ENCODE peak calls at places on chromosomes 3 and 15, in ten cellular contexts. Y is IMR-90; H is fibroblast of lung; T is iPS DF 6.9; Q is BJ; M is Calu3; J is hippocampal formation; P is body of pancreas; L is activated naive CD4-positive, alpha-beta T cell; Z is NCI-H524. X is an unnamed sample.

GRCh38 chr3:30544811-30545210 is 61.6 kb upstream of the TGFBR2 start:
- DNase-seq in Z (no peak), T (no peak), L (no peak), J (no peak), M (no peak), Q (peak), H (peak), Y (peak), P (peak), X (no peak)

GRCh38 chr3:123605789-123606234 is 21.0 kb upstream of the HACD2 start:
- DNase-seq in J (no peak), M (peak), H (peak), Y (no peak), L (no peak), Q (no peak), P (peak), Z (no peak), T (no peak), X (no peak)

GRCh38 chr15:57133127-57133968 is 214.9 kb downstream of the TCF12 start:
- DNase-seq in Q (no peak), Z (peak), Y (peak), H (peak), J (peak), P (peak), T (no peak), L (no peak), M (no peak), X (no peak)

GRCh38 chr15:85579957-85580694 is 199.7 kb downstream of the AKAP13 start:
- DNase-seq in M (peak), H (peak), Y (no peak), Q (no peak), L (no peak), P (peak), J (no peak), T (no peak), Z (no peak), X (peak)

GRCh38 chr15:70507772-70508351 is 255.5 kb downstream of the UACA start:
- DNase-seq in T (no peak), J (no peak), Q (no peak), M (peak), L (no peak), Y (peak), P (peak), Z (peak), H (peak), X (no peak)

GRCh38 chr15:67836134-67836455 is 3.8 kb downstream of the RNU6-1 start:
- DNase-seq in H (no peak), J (no peak), M (no peak), Y (no peak), L (no peak), Z (no peak), T (no peak), Q (no peak), P (no peak), X (no peak)

GRCh38 chr3:160369784-160370183 is 29.2 kb downstream of the IFT80 start:
- DNase-seq in L (no peak), T (no peak), P (no peak), Q (no peak), Y (no peak), M (no peak), J (no peak), H (peak), Z (no peak), X (no peak)

GRCh38 chr3:123552095-123552714 is 32.6 kb downstream of the HACD2 start:
- DNase-seq in H (no peak), P (no peak), Z (no peak), J (no peak), M (no peak), T (no peak), Y (peak), L (no peak), Q (no peak), X (no peak)

GRCh38 chr3:149459491-149460057 is 14.9 kb upstream of the TM4SF4 start:
- DNase-seq in L (no peak), Y (no peak), H (no peak), J (no peak), Z (no peak), M (no peak), Q (no peak), P (no peak), T (no peak), X (no peak)

GRCh38 chr15:75156306-75157215 is 45.1 kb upstream of the C15orf39 start:
- DNase-seq in P (peak), H (no peak), Y (no peak), J (no peak), T (no peak), Q (no peak), M (peak), L (no peak), Z (no peak), X (no peak)

GRCh38 chr3:149790265-149790664 is 2.1 kb downstream of the ANKUB1 start:
- DNase-seq in L (no peak), H (peak), T (no peak), Y (peak), Q (no peak), M (peak), Z (no peak), P (no peak), J (no peak), X (no peak)

GRCh38 chr3:49377483-49377882 is 19.3 kb upstream of the GPX1 start:
- DNase-seq in Z (no peak), Q (no peak), T (no peak), Y (peak), M (no peak), J (no peak), L (no peak), H (peak), P (no peak), X (no peak)

GRCh38 chr3:17136251-17136721 is 251.5 kb downstream of the PLCL2 start:
- DNase-seq in L (no peak), J (no peak), H (peak), T (no peak), Z (peak), Q (no peak), P (peak), M (no peak), Y (no peak), X (peak)

GRCh38 chr3:152842423-152842822 is 7.5 kb downstream of the P2RY1 start:
- DNase-seq in H (no peak), J (no peak), P (no peak), M (no peak), L (no peak), Z (peak), Y (no peak), T (no peak), Q (no peak), X (no peak)

GRCh38 chr3:8560608-8561007 is 59.0 kb downstream of the LMCD1 start:
- DNase-seq in L (no peak), T (no peak), Q (peak), H (peak), P (peak), Y (peak), Z (no peak), J (no peak), M (no peak), X (no peak)

GRCh38 chr15:52710050-52710709 is 31.0 kb upstream of the ATOSA start:
- DNase-seq in P (no peak), L (no peak), Q (no peak), T (no peak), Y (no peak), H (no peak), Z (no peak), J (no peak), M (no peak), X (no peak)

GRCh38 chr3:139204756-139205155 is 139.1 kb upstream of the MRPS22 start:
- DNase-seq in Q (no peak), Z (no peak), L (no peak), J (no peak), M (no peak), P (no peak), T (no peak), H (no peak), Y (peak), X (no peak)

GRCh38 chr3:58041182-58041825 is 33.1 kb downstream of the FLNB start:
- DNase-seq in T (no peak), P (no peak), Z (no peak), H (peak), Y (peak), M (no peak), L (no peak), Q (no peak), J (no peak), X (no peak)

GRCh38 chr3:44478055-44478468 is 592 bp upstream of the ZNF445 start:
- DNase-seq in H (no peak), Q (no peak), T (no peak), Y (no peak), Z (no peak), P (no peak), J (no peak), L (no peak), M (no peak), X (no peak)

GRCh38 chr15:38425269-38425668 is 28.7 kb upstream of the FAM98B start:
- DNase-seq in T (no peak), H (no peak), M (no peak), L (no peak), J (no peak), Y (no peak), P (no peak), Q (no peak), Z (no peak), X (no peak)

GRCh38 chr3:133383175-133383574 is 16.7 kb upstream of the BFSP2 start:
- DNase-seq in H (no peak), L (no peak), P (peak), T (no peak), M (peak), Q (no peak), J (no peak), Z (no peak), Y (no peak), X (no peak)

GRCh38 chr3:182216311-182216970 is 504.7 kb downstream of the SOX2 start:
- DNase-seq in P (no peak), J (no peak), Y (no peak), H (no peak), Q (no peak), Z (no peak), M (no peak), L (no peak), T (no peak), X (no peak)

GRCh38 chr15:90419738-90420487 is 31.9 kb downstream of the IQGAP1 start:
- DNase-seq in P (no peak), Q (peak), Z (no peak), Y (peak), H (peak), T (no peak), L (no peak), M (no peak), J (no peak), X (no peak)

GRCh38 chr3:155595371-155595770 is 149.5 kb downstream of the PLCH1 start:
- DNase-seq in T (no peak), Y (no peak), P (no peak), Z (no peak), M (no peak), H (no peak), L (no peak), J (no peak), Q (no peak), X (no peak)

GRCh38 chr15:39582286-39582976 is 1.6 kb downstream of the THBS1 start:
- DNase-seq in H (peak), L (no peak), Q (peak), Y (peak), T (no peak), P (peak), J (no peak), M (no peak), Z (no peak), X (no peak)

GRCh38 chr15:33443699-33444098 is 132.9 kb downstream of the RYR3 start:
- DNase-seq in L (no peak), Q (no peak), T (no peak), P (no peak), Y (no peak), Z (no peak), J (no peak), H (no peak), M (no peak), X (no peak)

GRCh38 chr15:31360843-31361763 is 34.5 kb downstream of the KLF13 start:
- DNase-seq in M (no peak), Q (no peak), H (no peak), Y (no peak), P (peak), T (no peak), Z (no peak), J (no peak), L (peak), X (peak)

X was measured in adrenal gland.